ENCODE peak calls at places on chromosomes 12 and 14, in seven cellular contexts. One of them, this sample, is unnamed.

GRCh38 chr12:27332407-27333310 is at the start of gene BMAL2:
- DNase-seq in OCI-LY7: peak; percentile 5
- DNase-seq in gastrocnemius medialis: no peak
- DNase-seq in AG09309: no peak
- DNase-seq in CD4-positive, alpha-beta memory T cell: no peak
- DNase-seq in CD8-positive, alpha-beta T cell: no peak
- DNase-seq in H7: peak; percentile 91
- DNase-seq in this sample: peak; percentile 18

GRCh38 chr12:57756406-57757341 is 1.8 kb downstream of the MARCHF9 start:
- DNase-seq in H7: peak; percentile 97
- DNase-seq in AG09309: no peak
- DNase-seq in OCI-LY7: peak; percentile 85
- DNase-seq in CD8-positive, alpha-beta T cell: peak; percentile 60
- DNase-seq in gastrocnemius medialis: no peak
- DNase-seq in CD4-positive, alpha-beta memory T cell: peak; percentile 71
- DNase-seq in this sample: peak; percentile 59

GRCh38 chr12:83123039-83123438 is 436.3 kb downstream of the TMTC2 start:
- DNase-seq in CD8-positive, alpha-beta T cell: no peak
- DNase-seq in OCI-LY7: no peak
- DNase-seq in AG09309: no peak
- DNase-seq in CD4-positive, alpha-beta memory T cell: no peak
- DNase-seq in H7: no peak
- DNase-seq in gastrocnemius medialis: no peak
- DNase-seq in this sample: no peak

GRCh38 chr12:124993568-124994434 is at the start of gene BRI3BP:
- DNase-seq in gastrocnemius medialis: no peak
- DNase-seq in CD4-positive, alpha-beta memory T cell: peak; percentile 69
- DNase-seq in AG09309: no peak
- DNase-seq in OCI-LY7: peak; percentile 86
- DNase-seq in H7: peak; percentile 85
- DNase-seq in CD8-positive, alpha-beta T cell: peak; percentile 57
- DNase-seq in this sample: peak; percentile 78

GRCh38 chr12:117033382-117034045 is 65.7 kb downstream of the TESC start:
- DNase-seq in CD4-positive, alpha-beta memory T cell: no peak
- DNase-seq in H7: peak; percentile 52
- DNase-seq in AG09309: no peak
- DNase-seq in gastrocnemius medialis: peak; percentile 28
- DNase-seq in OCI-LY7: no peak
- DNase-seq in CD8-positive, alpha-beta T cell: no peak
- DNase-seq in this sample: no peak

GRCh38 chr12:45217846-45218245 is 2.0 kb downstream of the ANO6 start:
- DNase-seq in OCI-LY7: no peak
- DNase-seq in CD8-positive, alpha-beta T cell: no peak
- DNase-seq in gastrocnemius medialis: no peak
- DNase-seq in CD4-positive, alpha-beta memory T cell: no peak
- DNase-seq in AG09309: no peak
- DNase-seq in H7: no peak
- DNase-seq in this sample: no peak

GRCh38 chr12:42669471-42669997 is 80.0 kb upstream of the PRICKLE1 start:
- DNase-seq in CD4-positive, alpha-beta memory T cell: no peak
- DNase-seq in AG09309: no peak
- DNase-seq in OCI-LY7: no peak
- DNase-seq in gastrocnemius medialis: no peak
- DNase-seq in H7: no peak
- DNase-seq in CD8-positive, alpha-beta T cell: no peak
- DNase-seq in this sample: no peak

GRCh38 chr14:104140463-104141331 is 2.3 kb downstream of the KIF26A start:
- DNase-seq in H7: peak; percentile 61
- DNase-seq in CD4-positive, alpha-beta memory T cell: no peak
- DNase-seq in gastrocnemius medialis: no peak
- DNase-seq in AG09309: no peak
- DNase-seq in OCI-LY7: no peak
- DNase-seq in CD8-positive, alpha-beta T cell: no peak
- DNase-seq in this sample: no peak

GRCh38 chr12:57459750-57460400 is at the start of gene GLI1:
- DNase-seq in CD8-positive, alpha-beta T cell: no peak
- DNase-seq in CD4-positive, alpha-beta memory T cell: no peak
- DNase-seq in H7: peak; percentile 75
- DNase-seq in gastrocnemius medialis: no peak
- DNase-seq in OCI-LY7: no peak
- DNase-seq in AG09309: no peak
- DNase-seq in this sample: no peak

GRCh38 chr12:109561711-109562030 is 11.6 kb downstream of the MMAB start:
- DNase-seq in CD4-positive, alpha-beta memory T cell: no peak
- DNase-seq in H7: no peak
- DNase-seq in CD8-positive, alpha-beta T cell: no peak
- DNase-seq in gastrocnemius medialis: no peak
- DNase-seq in AG09309: no peak
- DNase-seq in OCI-LY7: no peak
- DNase-seq in this sample: no peak

GRCh38 chr14:36420288-36420687 is 99.7 kb downstream of the NKX2-1 start:
- DNase-seq in gastrocnemius medialis: no peak
- DNase-seq in CD8-positive, alpha-beta T cell: no peak
- DNase-seq in AG09309: no peak
- DNase-seq in OCI-LY7: no peak
- DNase-seq in H7: no peak
- DNase-seq in CD4-positive, alpha-beta memory T cell: no peak
- DNase-seq in this sample: no peak

GRCh38 chr12:108597559-108598471 is at the start of gene TMEM119:
- DNase-seq in AG09309: peak; percentile 43
- DNase-seq in OCI-LY7: peak; percentile 21
- DNase-seq in CD4-positive, alpha-beta memory T cell: no peak
- DNase-seq in CD8-positive, alpha-beta T cell: no peak
- DNase-seq in H7: peak; percentile 72
- DNase-seq in gastrocnemius medialis: no peak
- DNase-seq in this sample: no peak

GRCh38 chr14:29222671-29223268 is 456.2 kb downstream of the FOXG1 start:
- DNase-seq in AG09309: no peak
- DNase-seq in OCI-LY7: no peak
- DNase-seq in gastrocnemius medialis: no peak
- DNase-seq in CD8-positive, alpha-beta T cell: no peak
- DNase-seq in CD4-positive, alpha-beta memory T cell: no peak
- DNase-seq in H7: peak; percentile 2
- DNase-seq in this sample: no peak

GRCh38 chr12:31219521-31219920 is 106.4 kb downstream of the SINHCAF start:
- DNase-seq in H7: no peak
- DNase-seq in CD4-positive, alpha-beta memory T cell: no peak
- DNase-seq in CD8-positive, alpha-beta T cell: no peak
- DNase-seq in AG09309: no peak
- DNase-seq in OCI-LY7: no peak
- DNase-seq in gastrocnemius medialis: no peak
- DNase-seq in this sample: no peak

GRCh38 chr14:20676072-20676471 is 8.3 kb upstream of the RNASE4 start:
- DNase-seq in OCI-LY7: no peak
- DNase-seq in CD4-positive, alpha-beta memory T cell: no peak
- DNase-seq in H7: no peak
- DNase-seq in gastrocnemius medialis: no peak
- DNase-seq in CD8-positive, alpha-beta T cell: no peak
- DNase-seq in AG09309: no peak
- DNase-seq in this sample: no peak

GRCh38 chr14:60758875-60759274 is 24.3 kb downstream of the MNAT1 start:
- DNase-seq in H7: no peak
- DNase-seq in OCI-LY7: no peak
- DNase-seq in AG09309: no peak
- DNase-seq in CD4-positive, alpha-beta memory T cell: no peak
- DNase-seq in CD8-positive, alpha-beta T cell: no peak
- DNase-seq in gastrocnemius medialis: no peak
- DNase-seq in this sample: no peak

GRCh38 chr14:60760209-60760608 is 25.6 kb downstream of the MNAT1 start:
- DNase-seq in OCI-LY7: no peak
- DNase-seq in CD8-positive, alpha-beta T cell: no peak
- DNase-seq in CD4-positive, alpha-beta memory T cell: no peak
- DNase-seq in gastrocnemius medialis: no peak
- DNase-seq in H7: no peak
- DNase-seq in AG09309: no peak
- DNase-seq in this sample: no peak

GRCh38 chr14:60760648-60761364 is 26.2 kb downstream of the MNAT1 start:
- DNase-seq in CD4-positive, alpha-beta memory T cell: no peak
- DNase-seq in CD8-positive, alpha-beta T cell: no peak
- DNase-seq in AG09309: no peak
- DNase-seq in H7: peak; percentile 41
- DNase-seq in OCI-LY7: no peak
- DNase-seq in gastrocnemius medialis: no peak
- DNase-seq in this sample: no peak

GRCh38 chr14:60756847-60757246 is 22.3 kb downstream of the MNAT1 start:
- DNase-seq in AG09309: no peak
- DNase-seq in H7: no peak
- DNase-seq in OCI-LY7: no peak
- DNase-seq in gastrocnemius medialis: no peak
- DNase-seq in CD4-positive, alpha-beta memory T cell: no peak
- DNase-seq in CD8-positive, alpha-beta T cell: no peak
- DNase-seq in this sample: no peak

DNA sequence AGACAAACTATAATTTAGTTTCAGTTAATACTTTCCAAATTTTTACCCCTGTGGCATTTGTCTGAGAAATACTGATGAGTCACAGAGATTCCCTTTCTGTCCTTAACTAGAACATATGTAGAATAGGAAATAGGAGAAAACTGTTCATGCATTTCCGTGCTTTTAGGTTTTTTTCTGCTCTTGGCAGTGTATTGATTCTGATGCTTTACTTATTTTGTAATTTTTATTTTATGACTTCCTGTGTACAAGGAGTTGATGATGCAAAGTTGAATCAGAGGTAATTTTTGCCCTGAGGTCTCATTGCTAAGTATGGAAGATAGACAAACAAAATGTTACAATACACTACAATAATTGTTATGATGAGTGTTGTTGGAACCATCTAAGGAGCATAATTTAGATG is 23.1 kb downstream of the MNAT1 start:
- DNase-seq in OCI-LY7: no peak
- DNase-seq in CD4-positive, alpha-beta memory T cell: no peak
- DNase-seq in gastrocnemius medialis: no peak
- DNase-seq in AG09309: peak; percentile 46
- DNase-seq in H7: no peak
- DNase-seq in CD8-positive, alpha-beta T cell: no peak
- DNase-seq in this sample: no peak
- H3K4me3 ChIP-seq in OCI-LY7: no peak overlapping the region
- H3K4me3 ChIP-seq in CD4-positive, alpha-beta memory T cell: no peak overlapping the region
- H3K4me3 ChIP-seq in gastrocnemius medialis: no peak overlapping the region
- H3K4me3 ChIP-seq in AG09309: no peak overlapping the region
- H3K4me3 ChIP-seq in H7: no peak overlapping the region
- H3K4me3 ChIP-seq in CD8-positive, alpha-beta T cell: no peak overlapping the region
- H3K4me3 ChIP-seq in this sample: no peak overlapping the region

DNA sequence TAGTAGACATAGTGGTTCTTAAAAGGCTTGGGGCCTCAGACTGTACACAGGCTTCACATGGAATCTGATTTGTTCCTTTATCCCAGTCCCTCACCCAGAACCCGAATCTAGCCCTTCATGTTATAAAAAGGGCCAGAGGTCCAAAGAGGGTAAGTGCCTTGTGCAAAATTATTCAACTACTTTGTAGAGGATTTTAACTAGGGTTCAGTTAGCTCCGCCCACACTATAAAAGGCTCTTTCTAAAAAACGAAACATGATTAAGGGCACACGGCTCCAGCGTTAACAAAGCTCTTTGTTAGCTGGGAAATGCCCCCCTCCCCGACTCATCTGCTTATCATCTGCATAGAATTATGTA is 3.2 kb upstream of the SOCS2 start:
- DNase-seq in OCI-LY7: no peak
- DNase-seq in CD8-positive, alpha-beta T cell: no peak
- DNase-seq in H7: no peak
- DNase-seq in CD4-positive, alpha-beta memory T cell: no peak
- DNase-seq in AG09309: no peak
- DNase-seq in gastrocnemius medialis: no peak
- DNase-seq in this sample: no peak
- H3K4me3 ChIP-seq in OCI-LY7: no peak overlapping the region
- H3K4me3 ChIP-seq in CD8-positive, alpha-beta T cell: peak overlapping the region; percentile 94
- H3K4me3 ChIP-seq in H7: peak overlapping the region; percentile 21
- H3K4me3 ChIP-seq in CD4-positive, alpha-beta memory T cell: peak overlapping the region; percentile 78
- H3K4me3 ChIP-seq in AG09309: peak overlapping the region; percentile 83
- H3K4me3 ChIP-seq in gastrocnemius medialis: peak overlapping the region; percentile 96
- H3K4me3 ChIP-seq in this sample: peak overlapping the region; percentile 90

GRCh38 chr12:29041621-29042020 is 107.5 kb upstream of the FAR2 start:
- DNase-seq in CD4-positive, alpha-beta memory T cell: no peak
- DNase-seq in gastrocnemius medialis: no peak
- DNase-seq in OCI-LY7: no peak
- DNase-seq in H7: no peak
- DNase-seq in CD8-positive, alpha-beta T cell: no peak
- DNase-seq in AG09309: peak; percentile 81
- DNase-seq in this sample: no peak
- H3K4me3 ChIP-seq in CD4-positive, alpha-beta memory T cell: no peak overlapping the region
- H3K4me3 ChIP-seq in gastrocnemius medialis: no peak overlapping the region
- H3K4me3 ChIP-seq in OCI-LY7: no peak overlapping the region
- H3K4me3 ChIP-seq in H7: no peak overlapping the region
- H3K4me3 ChIP-seq in CD8-positive, alpha-beta T cell: no peak overlapping the region
- H3K4me3 ChIP-seq in AG09309: no peak overlapping the region
- H3K4me3 ChIP-seq in this sample: no peak overlapping the region

GRCh38 chr12:50928392-50928791 is 24.0 kb upstream of the HIGD1C start:
- DNase-seq in H7: no peak
- DNase-seq in CD4-positive, alpha-beta memory T cell: no peak
- DNase-seq in AG09309: no peak
- DNase-seq in OCI-LY7: peak; percentile 30
- DNase-seq in gastrocnemius medialis: no peak
- DNase-seq in CD8-positive, alpha-beta T cell: no peak
- DNase-seq in this sample: no peak
- H3K4me3 ChIP-seq in H7: no peak overlapping the region
- H3K4me3 ChIP-seq in CD4-positive, alpha-beta memory T cell: no peak overlapping the region
- H3K4me3 ChIP-seq in AG09309: no peak overlapping the region
- H3K4me3 ChIP-seq in OCI-LY7: peak overlapping the region; percentile 82
- H3K4me3 ChIP-seq in gastrocnemius medialis: peak overlapping the region; percentile 64
- H3K4me3 ChIP-seq in CD8-positive, alpha-beta T cell: no peak overlapping the region
- H3K4me3 ChIP-seq in this sample: no peak overlapping the region

GRCh38 chr12:46217686-46218508 is 50.9 kb downstream of the SLC38A1 start:
- DNase-seq in CD4-positive, alpha-beta memory T cell: peak; percentile 85
- DNase-seq in H7: no peak
- DNase-seq in OCI-LY7: peak; percentile 89
- DNase-seq in gastrocnemius medialis: no peak
- DNase-seq in CD8-positive, alpha-beta T cell: peak; percentile 50
- DNase-seq in AG09309: no peak
- DNase-seq in this sample: peak; percentile 78
- H3K4me3 ChIP-seq in CD4-positive, alpha-beta memory T cell: peak overlapping the region; percentile 42
- H3K4me3 ChIP-seq in H7: no peak overlapping the region
- H3K4me3 ChIP-seq in OCI-LY7: peak overlapping the region; percentile 50
- H3K4me3 ChIP-seq in gastrocnemius medialis: no peak overlapping the region
- H3K4me3 ChIP-seq in CD8-positive, alpha-beta T cell: peak overlapping the region; percentile 47
- H3K4me3 ChIP-seq in AG09309: no peak overlapping the region
- H3K4me3 ChIP-seq in this sample: peak overlapping the region; percentile 42

GRCh38 chr12:84912191-84913142 is at the start of gene SLC6A15:
- DNase-seq in AG09309: no peak
- DNase-seq in H7: peak; percentile 81
- DNase-seq in CD4-positive, alpha-beta memory T cell: peak; percentile 39
- DNase-seq in OCI-LY7: no peak
- DNase-seq in CD8-positive, alpha-beta T cell: no peak
- DNase-seq in gastrocnemius medialis: no peak
- DNase-seq in this sample: no peak
- H3K4me3 ChIP-seq in AG09309: peak within 1 kb of the TSS; percentile 52
- H3K4me3 ChIP-seq in H7: peak within 1 kb of the TSS; percentile 84
- H3K4me3 ChIP-seq in CD4-positive, alpha-beta memory T cell: no peak within 1 kb of the TSS
- H3K4me3 ChIP-seq in OCI-LY7: no peak within 1 kb of the TSS
- H3K4me3 ChIP-seq in CD8-positive, alpha-beta T cell: no peak within 1 kb of the TSS
- H3K4me3 ChIP-seq in gastrocnemius medialis: peak within 1 kb of the TSS; percentile 29
- H3K4me3 ChIP-seq in this sample: no peak within 1 kb of the TSS

GRCh38 chr12:67943295-67943892 is 45.9 kb upstream of the IFNG-AS1 start:
- DNase-seq in OCI-LY7: peak; percentile 83
- DNase-seq in CD8-positive, alpha-beta T cell: peak; percentile 41
- DNase-seq in AG09309: peak; percentile 51
- DNase-seq in H7: peak; percentile 24
- DNase-seq in gastrocnemius medialis: peak; percentile 46
- DNase-seq in CD4-positive, alpha-beta memory T cell: peak; percentile 65
- DNase-seq in this sample: peak; percentile 41
- H3K4me3 ChIP-seq in OCI-LY7: no peak overlapping the region
- H3K4me3 ChIP-seq in CD8-positive, alpha-beta T cell: no peak overlapping the region
- H3K4me3 ChIP-seq in AG09309: no peak overlapping the region
- H3K4me3 ChIP-seq in H7: no peak overlapping the region
- H3K4me3 ChIP-seq in gastrocnemius medialis: no peak overlapping the region
- H3K4me3 ChIP-seq in CD4-positive, alpha-beta memory T cell: no peak overlapping the region
- H3K4me3 ChIP-seq in this sample: no peak overlapping the region